ENCODE peak calls at places on chromosome 7, in nine cellular contexts. N is stimulated activated CD8-positive, alpha-beta memory T cell treated with anti-CD3 and anti-CD28 coated beads, Interleukin-15, amount 100 ng/mL, for 1 hour; V is amniotic stem cell; W is hepatic stellate cell; U is AG20443; E is GM23248; R is neural crest cell; T is Peyer's patch; Q is germinal center. Z is an unnamed sample.

GRCh38 chr7:101608772-101609713 is 20.1 kb downstream of the MYL10 start:
- DNase-seq in N (no peak), V (no peak), W (no peak), U (no peak), E (no peak), R (no peak), T (no peak), Q (no peak), Z (no peak)

GRCh38 chr7:4132221-4132620 is 549.9 kb upstream of the FOXK1 start:
- DNase-seq in N (no peak), V (no peak), W (no peak), U (no peak), E (no peak), R (no peak), T (no peak), Q (no peak), Z (no peak)

GRCh38 chr7:142320883-142321282 is 63.0 kb upstream of the PRSS58 start:
- DNase-seq in N (no peak), V (no peak), W (no peak), U (no peak), E (no peak), R (no peak), T (no peak), Q (no peak), Z (no peak)

GRCh38 chr7:112143567-112143966 is 62.6 kb downstream of the DOCK4 start:
- DNase-seq in N (no peak), V (peak), W (peak), U (peak), E (peak), R (no peak), T (no peak), Q (no peak), Z (no peak)

GRCh38 chr7:112157072-112157471 is 49.1 kb downstream of the DOCK4 start:
- DNase-seq in N (no peak), V (no peak), W (no peak), U (peak), E (peak), R (no peak), T (no peak), Q (no peak), Z (no peak)

GRCh38 chr7:80916770-80917681 is 1.8 kb downstream of the SEMA3C start:
- DNase-seq in N (no peak), V (no peak), W (peak), U (peak), E (peak), R (no peak), T (no peak), Q (no peak), Z (no peak)

GRCh38 chr7:35384761-35385700 is 131.1 kb upstream of the TBX20 start:
- DNase-seq in N (no peak), V (no peak), W (no peak), U (no peak), E (no peak), R (no peak), T (no peak), Q (no peak), Z (no peak)

GRCh38 chr7:130232209-130232608 is 24.5 kb downstream of the SSMEM1 start:
- DNase-seq in N (no peak), V (no peak), W (no peak), U (no peak), E (no peak), R (no peak), T (no peak), Q (no peak), Z (no peak)

GRCh38 chr7:90671571-90671970 is 75.5 kb downstream of the CDK14 start:
- DNase-seq in N (no peak), V (no peak), W (no peak), U (no peak), E (no peak), R (no peak), T (no peak), Q (no peak), Z (no peak)

GRCh38 chr7:28086198-28086597 is 94.4 kb downstream of the JAZF1 start:
- DNase-seq in N (no peak), V (no peak), W (no peak), U (no peak), E (no peak), R (no peak), T (no peak), Q (no peak), Z (no peak)

Z was measured in CD14-positive monocyte.